ENCODE peak calls at places on chromosomes 3 and 15, in ten cellular contexts. S is GM23338, W is thoracic aorta, C is endothelial cell of umbilical vein, V is SJSA1, D is adrenal gland, J is stomach, O is colonic mucosa, Z is PC-9, Q is tibial nerve. I is an unnamed sample. For H3K4me1, the result is how much of the 10 kb centered on the place peaks cover.

GRCh38 chr3:61451841-61452240 is 109.5 kb upstream of the PTPRG start:
- DNase-seq in S (no peak), V (no peak), Q (no peak), Z (no peak), D (no peak), C (no peak), W (no peak), O (no peak), J (no peak), I (no peak)

GRCh38 chr15:92930776-92931175 is 30.7 kb downstream of the CHD2 start:
- DNase-seq in D (no peak), V (no peak), O (no peak), W (no peak), Z (peak), C (no peak), S (no peak), J (no peak), Q (no peak), I (no peak)

GRCh38 chr3:121748638-121749275 is 784 bp downstream of the GOLGB1 start:
- DNase-seq in W (no peak), O (peak), D (peak), C (no peak), V (no peak), J (peak), Q (no peak), S (peak), Z (no peak), I (no peak)

GRCh38 chr15:57323299-57323805 is 53.0 kb upstream of the CGNL1 start:
- DNase-seq in J (no peak), Z (no peak), D (no peak), W (no peak), C (no peak), O (peak), Q (no peak), V (no peak), S (no peak), I (no peak)

GRCh38 chr15:37138586-37138985 is 38.2 kb upstream of the MEIS2 start:
- DNase-seq in C (no peak), Z (no peak), V (no peak), D (no peak), S (no peak), O (no peak), Q (no peak), W (no peak), J (no peak), I (no peak)

GRCh38 chr3:23580337-23580736 is 225.4 kb upstream of the UBE2E1 start:
- DNase-seq in D (no peak), J (no peak), V (no peak), Q (no peak), C (no peak), W (no peak), S (no peak), Z (peak), O (no peak), I (no peak)

GRCh38 chr3:107064445-107065060 is 312.7 kb upstream of the CCDC54 start:
- DNase-seq in W (peak), V (peak), C (peak), D (peak), Q (peak), J (peak), Z (peak), S (peak), O (peak), I (no peak)

GRCh38 chr15:42315435-42316020 is 42.3 kb upstream of the TMEM87A start:
- DNase-seq in O (no peak), D (no peak), C (no peak), Z (no peak), V (no peak), J (no peak), W (no peak), Q (no peak), S (no peak), I (no peak)

GRCh38 chr15:51866751-51867150 is 37.3 kb downstream of the TMOD3 start:
- DNase-seq in Q (no peak), V (peak), O (no peak), S (no peak), W (no peak), C (no peak), J (no peak), D (no peak), Z (no peak), I (no peak)

GRCh38 chr3:37125195-37125594 is 49.2 kb downstream of the LRRFIP2 start:
- DNase-seq in O (no peak), D (no peak), S (no peak), C (no peak), Z (no peak), V (no peak), W (no peak), Q (no peak), J (no peak), I (no peak)

GRCh38 chr15:32908921-32909320 is 191.1 kb downstream of the GREM1 start:
- DNase-seq in C (no peak), O (no peak), S (no peak), V (no peak), J (no peak), D (no peak), W (no peak), Z (no peak), Q (no peak), I (no peak)

GRCh38 chr3:173988912-173989311 is 591.4 kb downstream of the NLGN1 start:
- DNase-seq in C (no peak), Z (no peak), Q (no peak), J (no peak), O (no peak), W (no peak), D (no peak), S (no peak), V (no peak), I (no peak)

GRCh38 chr15:63469984-63470383 is 34.4 kb upstream of the USP3 start:
- DNase-seq in S (no peak), J (no peak), D (no peak), V (no peak), Q (no peak), O (no peak), Z (no peak), C (no peak), W (no peak), I (no peak)

GRCh38 chr3:4710191-4710590 is 217.0 kb downstream of the ITPR1 start:
- DNase-seq in J (no peak), V (no peak), Q (no peak), W (no peak), Z (no peak), C (no peak), O (no peak), D (no peak), S (no peak), I (no peak)

GRCh38 chr3:188947401-188947982 is 224.3 kb upstream of the TPRG1 start:
- DNase-seq in O (peak), W (no peak), V (no peak), Q (peak), Z (peak), C (peak), S (peak), J (peak), D (peak), I (no peak)

GRCh38 chr15:33125883-33126535 is 68.5 kb downstream of the FMN1 start:
- DNase-seq in W (no peak), Q (no peak), D (no peak), C (no peak), V (no peak), Z (no peak), J (no peak), S (no peak), O (no peak), I (no peak)

GRCh38 chr3:53490131-53490474 is 4.3 kb upstream of the CACNA1D start:
- DNase-seq in J (no peak), C (no peak), V (no peak), Q (no peak), W (no peak), S (no peak), O (no peak), D (no peak), Z (no peak), I (no peak)

GRCh38 chr3:31858439-31858838 is 122.6 kb downstream of the OSBPL10 start:
- DNase-seq in Z (peak), V (no peak), W (no peak), Q (no peak), C (peak), D (no peak), S (no peak), J (no peak), O (no peak), I (no peak)

GRCh38 chr3:186922790-186923189 is 7.5 kb upstream of the ST6GAL1 start:
- DNase-seq in Q (no peak), V (no peak), J (no peak), W (no peak), Z (no peak), O (no peak), S (no peak), D (no peak), C (no peak), I (no peak)

GRCh38 chr3:26625187-26625586 is 2.6 kb downstream of the LRRC3B start:
- DNase-seq in J (no peak), S (peak), V (no peak), Q (no peak), Z (no peak), D (no peak), C (no peak), W (no peak), O (no peak), I (no peak)

GRCh38 chr15:64152507-64153387 is 1.2 kb downstream of the SNX22 start:
- DNase-seq in Q (no peak), W (no peak), D (no peak), C (no peak), V (no peak), Z (no peak), O (no peak), J (no peak), S (peak), I (no peak)

GRCh38 chr3:57128863-57129602 is 36.1 kb downstream of the IL17RD start:
- DNase-seq in D (no peak), V (peak), Z (no peak), Q (no peak), S (peak), W (no peak), C (no peak), J (no peak), O (no peak), I (no peak)

GRCh38 chr15:90986790-90987507 is 7.4 kb downstream of the PRC1 start:
- DNase-seq in D (no peak), W (no peak), S (no peak), C (no peak), O (no peak), J (no peak), V (no peak), Z (no peak), Q (no peak), I (no peak)

GRCh38 chr15:90989040-90989768 is 5.1 kb downstream of the PRC1 start:
- DNase-seq in D (no peak), Q (no peak), S (no peak), O (no peak), C (no peak), V (no peak), J (no peak), Z (no peak), W (no peak), I (no peak)

GRCh38 chr15:90988249-90988648 is 6.1 kb downstream of the PRC1 start:
- DNase-seq in V (no peak), J (no peak), W (no peak), Z (no peak), D (no peak), Q (no peak), C (peak), O (no peak), S (no peak), I (no peak)

GRCh38 chr15:90990446-90990845 is 3.9 kb downstream of the PRC1 start:
- DNase-seq in C (no peak), S (no peak), O (no peak), W (no peak), D (no peak), J (no peak), Z (no peak), Q (no peak), V (no peak), I (no peak)

DNA sequence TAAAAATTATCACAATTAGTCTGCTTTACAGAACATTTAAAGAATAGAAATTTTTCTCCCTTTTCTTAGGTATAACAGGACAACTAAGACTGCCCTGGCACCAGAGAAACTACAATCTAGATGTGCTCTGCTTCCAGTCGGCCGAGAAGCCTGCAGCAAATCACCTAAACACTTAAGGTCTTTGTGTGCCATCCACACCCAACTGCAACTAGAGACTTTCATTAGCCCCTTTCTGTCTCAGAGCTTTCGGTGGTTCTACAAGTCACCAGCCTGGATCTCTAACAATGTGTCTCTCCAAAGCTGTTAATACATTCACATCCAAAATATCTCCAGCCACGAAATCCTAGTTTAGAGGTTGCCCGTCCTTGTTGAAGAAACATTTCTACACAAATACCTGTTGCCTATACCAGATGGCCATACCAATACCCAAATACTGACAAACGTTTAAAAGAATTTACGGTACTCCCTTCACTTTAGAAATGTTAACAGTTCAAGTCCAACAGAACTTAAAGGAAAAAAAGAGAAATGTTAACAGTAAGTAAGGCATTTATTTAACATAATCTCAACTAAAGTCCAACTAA is 6.7 kb downstream of the PRC1 start:
- DNase-seq in S (no peak), V (no peak), J (no peak), C (no peak), D (no peak), Q (no peak), O (no peak), Z (no peak), W (no peak), I (no peak)
- H3K4me1 ChIP-seq in S (under half), V (under half), J (under half), C (under half), D (under half), Q (under half), O (under half), Z (under half), W (under half), I (under half)

GRCh38 chr3:100458814-100459213 is 33.6 kb upstream of the TMEM45A start:
- DNase-seq in Q (no peak), V (no peak), W (no peak), C (no peak), Z (no peak), D (no peak), J (no peak), S (no peak), O (no peak), I (no peak)

GRCh38 chr3:100457811-100458210 is 34.6 kb upstream of the TMEM45A start:
- DNase-seq in Z (no peak), Q (no peak), V (no peak), W (no peak), O (no peak), C (no peak), S (no peak), D (no peak), J (no peak), I (no peak)

GRCh38 chr3:100455841-100456550 is 36.4 kb upstream of the TMEM45A start:
- DNase-seq in J (no peak), Z (no peak), O (no peak), S (no peak), W (no peak), V (no peak), D (no peak), C (no peak), Q (no peak), I (no peak)

GRCh38 chr3:100454684-100455083 is 37.7 kb upstream of the TMEM45A start:
- DNase-seq in C (no peak), S (no peak), O (no peak), V (no peak), Q (no peak), J (no peak), Z (no peak), W (no peak), D (no peak), I (no peak)

DNA sequence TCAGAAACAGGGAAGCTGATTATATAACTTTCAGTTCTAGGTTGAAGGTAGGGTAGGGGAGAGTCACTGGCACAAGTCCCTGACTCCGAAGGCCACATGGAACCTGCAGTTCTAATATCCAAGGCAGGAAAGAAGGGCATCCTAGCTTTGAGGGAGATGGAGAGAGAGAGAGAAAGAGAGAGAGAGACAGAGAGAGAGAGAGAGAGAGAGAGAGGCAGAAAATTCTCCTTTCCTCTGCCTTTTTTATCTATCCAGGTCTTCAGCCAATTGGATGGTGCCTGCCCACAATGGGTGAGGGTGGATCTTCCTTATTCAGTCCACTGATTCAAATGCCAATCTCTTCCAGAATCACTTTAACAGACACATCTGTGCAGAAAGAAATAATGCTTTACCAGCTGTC is 35.7 kb upstream of the TMEM45A start:
- DNase-seq in S (no peak), V (no peak), W (no peak), C (no peak), J (no peak), O (no peak), D (no peak), Z (no peak), Q (no peak), I (no peak)
- H3K27ac ChIP-seq in S (no peak), V (no peak), W (no peak), C (no peak), J (no peak), O (no peak), D (no peak), Z (no peak), Q (no peak), I (no peak)

GRCh38 chr15:88615303-88616107 is 5.6 kb upstream of the AEN start:
- DNase-seq in V (no peak), W (no peak), O (peak), Z (no peak), D (peak), C (no peak), Q (no peak), S (peak), J (peak), I (no peak)

GRCh38 chr15:88610756-88611231 is 10.3 kb upstream of the AEN start:
- DNase-seq in J (no peak), D (no peak), O (no peak), Q (no peak), Z (no peak), W (no peak), C (no peak), V (no peak), S (peak), I (no peak)

GRCh38 chr15:88613074-88613944 is 7.8 kb upstream of the AEN start:
- DNase-seq in W (no peak), J (no peak), V (no peak), S (peak), O (no peak), C (no peak), Z (no peak), Q (no peak), D (no peak), I (no peak)

GRCh38 chr15:88609344-88609743 is 11.8 kb upstream of the AEN start:
- DNase-seq in W (no peak), S (peak), Q (no peak), Z (no peak), J (no peak), O (no peak), C (no peak), V (no peak), D (no peak), I (no peak)

GRCh38 chr15:88612186-88612796 is 8.8 kb upstream of the AEN start:
- DNase-seq in Z (no peak), O (no peak), W (no peak), J (no peak), Q (no peak), S (peak), C (no peak), V (no peak), D (no peak), I (no peak)
- H3K4me1 ChIP-seq in Z (under half), O (under half), W (under half), J (under half), Q (under half), S (half or more), C (under half), V (under half), D (under half), I (under half)

GRCh38 chr15:67916051-67916374 is 76.2 kb upstream of the RNU6-1 start:
- DNase-seq in Q (no peak), S (no peak), V (no peak), Z (no peak), D (no peak), C (no peak), J (no peak), O (no peak), W (no peak), I (no peak)

GRCh38 chr15:67917037-67917436 is 77.2 kb upstream of the RNU6-1 start:
- DNase-seq in D (no peak), Z (no peak), S (no peak), O (peak), Q (no peak), W (peak), V (no peak), J (no peak), C (no peak), I (no peak)

GRCh38 chr15:67918205-67918861 is 78.5 kb upstream of the RNU6-1 start:
- DNase-seq in V (no peak), C (no peak), Z (no peak), D (no peak), J (no peak), O (no peak), S (no peak), W (no peak), Q (no peak), I (no peak)

GRCh38 chr15:67916565-67916964 is 76.7 kb upstream of the RNU6-1 start:
- DNase-seq in Q (no peak), O (no peak), C (no peak), Z (no peak), V (no peak), J (no peak), D (no peak), S (no peak), W (no peak), I (no peak)

GRCh38 chr15:67917636-67918035 is 77.8 kb upstream of the RNU6-1 start:
- DNase-seq in V (no peak), O (no peak), S (no peak), D (no peak), Q (no peak), J (no peak), Z (peak), C (no peak), W (no peak), I (no peak)
- H3K27ac ChIP-seq in V (no peak), O (no peak), S (no peak), D (no peak), Q (peak), J (peak), Z (no peak), C (no peak), W (peak), I (no peak)

I was measured in CD8-positive, alpha-beta T cell.